ENCODE peak calls at places on chromosome 18, in seven cellular contexts. V is CD4-positive, CD25-positive, alpha-beta regulatory T cell; J is PC-3; G is A673; Y is cardiac muscle cell; X is upper lobe of right lung; Q is CD4-positive, alpha-beta memory T cell. I is an unnamed sample. For H3K36me3 and H3K4me1, the result is how much of the 10 kb centered on the place peaks cover.

GRCh38 chr18:21053127-21053526 is 58.5 kb downstream of the ROCK1 start:
- DNase-seq in J (peak), X (no peak), Y (no peak), Q (no peak), G (no peak), V (no peak), I (no peak)

GRCh38 chr18:62877448-62878221 is 162.3 kb downstream of the PHLPP1 start:
- DNase-seq in J (peak), V (no peak), X (no peak), G (peak), Y (peak), Q (no peak), I (no peak)

GRCh38 chr18:35646449-35646848 is 64.9 kb downstream of the GALNT1 start:
- DNase-seq in V (no peak), J (no peak), X (no peak), Q (no peak), Y (no peak), G (no peak), I (no peak)

GRCh38 chr18:10025756-10026290 is 112.0 kb downstream of the VAPA start:
- DNase-seq in Y (no peak), V (no peak), G (no peak), J (no peak), Q (no peak), X (no peak), I (no peak)

GRCh38 chr18:46448347-46448746 is 208.7 kb downstream of the LOXHD1 start:
- DNase-seq in J (no peak), V (no peak), Q (no peak), X (no peak), G (no peak), Y (no peak), I (no peak)

GRCh38 chr18:49628993-49629795 is 67.3 kb downstream of the LIPG start:
- DNase-seq in G (no peak), Y (no peak), X (no peak), Q (no peak), J (no peak), V (no peak), I (no peak)

GRCh38 chr18:3529597-3529996 is 79.6 kb downstream of the TGIF1 start:
- DNase-seq in X (no peak), Q (no peak), J (no peak), Y (no peak), G (no peak), V (no peak), I (no peak)

GRCh38 chr18:48831802-48832201 is 119.0 kb downstream of the SMAD7 start:
- DNase-seq in J (no peak), Q (no peak), X (no peak), G (no peak), Y (no peak), V (no peak), I (no peak)

GRCh38 chr18:4236940-4237686 is 218.0 kb downstream of the DLGAP1 start:
- DNase-seq in X (no peak), G (no peak), J (no peak), Q (no peak), Y (no peak), V (no peak), I (no peak)

GRCh38 chr18:73043231-73044000 is 175.6 kb upstream of the NETO1 start:
- DNase-seq in G (no peak), Y (peak), X (no peak), Q (no peak), J (no peak), V (no peak), I (no peak)

GRCh38 chr18:10454800-10455550 is 540 bp downstream of the APCDD1 start:
- DNase-seq in Q (no peak), Y (peak), G (peak), J (no peak), X (peak), V (no peak), I (no peak)

GRCh38 chr18:2979871-2980606 is 32.9 kb downstream of the LPIN2 start:
- DNase-seq in G (no peak), V (peak), X (no peak), J (no peak), Y (no peak), Q (peak), I (no peak)

GRCh38 chr18:48804856-48805610 is 145.7 kb downstream of the SMAD7 start:
- DNase-seq in G (no peak), Y (no peak), X (peak), Q (no peak), V (no peak), J (no peak), I (peak)

GRCh38 chr18:24446953-24447537 is 13.4 kb upstream of the HRH4 start:
- DNase-seq in J (peak), Y (no peak), Q (no peak), V (peak), X (no peak), G (no peak), I (no peak)

GRCh38 chr18:56709463-56709862 is 58.3 kb downstream of the WDR7 start:
- DNase-seq in V (peak), J (peak), X (no peak), Q (peak), G (peak), Y (no peak), I (no peak)

GRCh38 chr18:47168913-47169312 is 7.3 kb downstream of the IER3IP1 start:
- DNase-seq in X (no peak), G (no peak), Y (no peak), Q (no peak), J (no peak), V (no peak), I (no peak)

GRCh38 chr18:32175265-32175664 is 14.6 kb upstream of the MEP1B start:
- DNase-seq in X (no peak), G (no peak), V (no peak), J (no peak), Y (no peak), Q (no peak), I (no peak)

GRCh38 chr18:76394780-76395476 is 100.1 kb downstream of the ZNF516 start:
- DNase-seq in Y (no peak), X (no peak), V (no peak), G (peak), J (peak), Q (no peak), I (no peak)

GRCh38 chr18:21369146-21369545 is 127.1 kb downstream of the GREB1L start:
- DNase-seq in J (no peak), G (no peak), Q (no peak), V (no peak), Y (no peak), X (no peak), I (no peak)

GRCh38 chr18:45775241-45775676 is 50.2 kb upstream of the SIGLEC15 start:
- DNase-seq in X (peak), G (peak), Y (no peak), J (no peak), Q (no peak), V (peak), I (no peak)

GRCh38 chr18:44789704-44790103 is 109.0 kb downstream of the SETBP1 start:
- DNase-seq in Q (no peak), G (peak), J (no peak), X (no peak), V (no peak), Y (no peak), I (no peak)

DNA sequence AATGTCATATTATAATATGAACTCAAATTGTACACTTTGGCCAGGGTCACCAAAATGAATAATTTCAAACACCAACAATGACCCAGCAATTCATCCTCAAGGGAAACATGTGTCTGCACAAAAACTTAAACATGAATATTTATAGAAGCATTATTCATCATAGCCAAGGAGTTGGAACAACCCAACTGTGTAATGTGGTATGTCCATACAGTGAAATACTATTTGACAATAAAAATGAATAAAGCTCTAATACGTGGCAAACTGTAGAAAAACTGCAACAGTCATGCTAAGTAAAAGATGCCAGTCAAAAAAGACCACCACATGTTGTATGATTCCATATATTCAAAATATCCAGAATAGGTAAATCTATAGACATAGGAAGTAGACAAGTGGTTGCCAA is 294.6 kb upstream of the CCDC68 start:
- DNase-seq in X (no peak), Q (no peak), G (no peak), J (no peak), V (no peak), Y (no peak), I (no peak)
- H3K36me3 ChIP-seq in X (under half), Q (under half), G (under half), J (under half), V (under half), Y (under half), I (under half)

GRCh38 chr18:79583426-79583825 is 96.2 kb upstream of the CTDP1 start:
- DNase-seq in J (no peak), Q (no peak), V (no peak), G (no peak), Y (no peak), X (peak), I (peak)
- H3K4me1 ChIP-seq in J (under half), Q (under half), V (under half), G (under half), Y (under half), X (under half), I (under half)

GRCh38 chr18:50814387-50814786 is 5.4 kb downstream of the MRO start:
- DNase-seq in J (no peak), G (no peak), V (no peak), X (no peak), Q (no peak), Y (no peak), I (no peak)

GRCh38 chr18:50819027-50819726 is 639 bp downstream of the MRO start:
- DNase-seq in Y (peak), X (peak), G (no peak), Q (no peak), J (peak), V (no peak), I (no peak)

GRCh38 chr18:50817898-50818250 is 1.9 kb downstream of the MRO start:
- DNase-seq in G (no peak), V (no peak), J (no peak), Q (no peak), Y (no peak), X (no peak), I (no peak)

GRCh38 chr18:50819727-50820378 is at the start of gene MRO:
- DNase-seq in J (peak), Q (peak), X (peak), G (peak), V (peak), Y (peak), I (peak)

GRCh38 chr18:50816767-50817166 is 3.0 kb downstream of the MRO start:
- DNase-seq in Q (no peak), V (no peak), X (no peak), J (no peak), Y (no peak), G (no peak), I (no peak)
- H3K4me3 ChIP-seq in Q (no peak), V (no peak), X (no peak), J (no peak), Y (no peak), G (no peak), I (no peak)

GRCh38 chr18:58866261-58867232 is 1.9 kb downstream of the ZNF532 start:
- DNase-seq in G (no peak), J (no peak), X (no peak), V (no peak), Q (no peak), Y (no peak), I (no peak)

GRCh38 chr18:58870621-58871020 is 5.9 kb downstream of the ZNF532 start:
- DNase-seq in V (no peak), Y (no peak), J (no peak), G (no peak), Q (no peak), X (no peak), I (no peak)

GRCh38 chr18:58867281-58867961 is 2.7 kb downstream of the ZNF532 start:
- DNase-seq in Y (no peak), J (peak), X (no peak), V (no peak), G (no peak), Q (no peak), I (no peak)

GRCh38 chr18:58870130-58870529 is 5.5 kb downstream of the ZNF532 start:
- DNase-seq in X (no peak), Y (peak), G (no peak), Q (no peak), V (no peak), J (no peak), I (no peak)

GRCh38 chr18:58868440-58868839 is 3.8 kb downstream of the ZNF532 start:
- DNase-seq in G (no peak), V (no peak), Q (no peak), X (no peak), Y (no peak), J (no peak), I (no peak)
- H3K36me3 ChIP-seq in G (under half), V (under half), Q (under half), X (under half), Y (under half), J (under half), I (under half)

GRCh38 chr18:26546875-26547301 is 1.5 kb downstream of the KCTD1 start:
- DNase-seq in Y (no peak), Q (no peak), J (no peak), G (no peak), V (no peak), X (no peak), I (no peak)

GRCh38 chr18:26544459-26544858 is 3.9 kb downstream of the KCTD1 start:
- DNase-seq in V (no peak), G (no peak), Q (no peak), X (no peak), J (no peak), Y (no peak), I (no peak)

GRCh38 chr18:26546170-26546874 is 2.0 kb downstream of the KCTD1 start:
- DNase-seq in Y (no peak), G (peak), X (no peak), Q (no peak), J (peak), V (no peak), I (no peak)

GRCh38 chr18:26545335-26545734 is 3.0 kb downstream of the KCTD1 start:
- DNase-seq in J (peak), V (no peak), Y (no peak), Q (no peak), X (no peak), G (no peak), I (no peak)

GRCh38 chr18:26545737-26546136 is 2.6 kb downstream of the KCTD1 start:
- DNase-seq in Q (no peak), Y (no peak), X (no peak), G (no peak), J (no peak), V (no peak), I (no peak)
- H3K4me1 ChIP-seq in Q (under half), Y (under half), X (under half), G (under half), J (under half), V (under half), I (under half)

GRCh38 chr18:71020342-71021096 is 731.7 kb downstream of the SOCS6 start:
- DNase-seq in J (peak), Q (no peak), V (no peak), X (no peak), Y (no peak), G (no peak), I (no peak)
- H3K4me3 ChIP-seq in J (no peak), Q (no peak), V (no peak), X (no peak), Y (no peak), G (no peak), I (no peak)

DNA sequence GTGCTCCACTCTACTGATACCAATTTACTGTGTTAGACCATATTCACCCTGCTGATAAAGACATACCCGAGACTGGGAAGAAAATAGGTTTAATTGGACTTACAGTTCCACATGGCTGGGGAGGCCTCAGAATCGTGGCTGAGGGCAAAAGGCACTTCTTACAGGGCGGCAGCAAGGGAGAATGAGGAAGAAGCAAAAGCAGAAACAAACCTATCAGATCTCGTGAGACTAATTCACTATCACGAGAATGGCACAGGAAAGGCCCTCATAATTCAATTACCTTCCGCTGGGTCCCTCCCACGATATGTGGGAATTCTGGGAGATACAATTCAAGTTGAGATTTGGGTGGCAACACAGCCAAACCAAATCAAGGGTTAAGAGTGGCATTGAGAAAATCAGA is 65.2 kb downstream of the LDLRAD4 start:
- DNase-seq in V (no peak), X (no peak), Y (no peak), Q (no peak), J (no peak), G (no peak), I (no peak)
- H3K36me3 ChIP-seq in V (under half), X (under half), Y (under half), Q (under half), J (under half), G (under half), I (under half)

I was measured in RWPE2.